ENCODE peak calls at places on chromosomes 4 and X, in eight cellular contexts. V is activated CD4-positive, alpha-beta T cell treated with anti-CD3 and anti-CD28 coated beads for 36 hours; Y is aorta; H is iPS DF 6.9; C is WTC11; O is stimulated activated CD4-positive, alpha-beta T cell treated with anti-CD3 and anti-CD28 coated beads, TNF-alpha, amount 100 ng/mL, for 1 hour; Z is PC-9; X is fibroblast of the conjunctiva. S is an unnamed sample.

GRCh38 chrX:131441033-131441432 is 102.8 kb upstream of the OR13H1 start:
- DNase-seq in Y (no peak), V (no peak), O (no peak), H (no peak), C (no peak), X (no peak), Z (peak), S (peak)

GRCh38 chr4:10521386-10521785 is 64.2 kb upstream of the ZNF518B start:
- DNase-seq in C (no peak), X (no peak), V (no peak), H (no peak), Z (no peak), Y (no peak), O (no peak), S (no peak)

GRCh38 chr4:25358515-25359275 is 18.4 kb upstream of the ANAPC4 start:
- DNase-seq in H (no peak), X (no peak), O (no peak), Y (no peak), Z (no peak), C (no peak), V (no peak), S (no peak)

GRCh38 chrX:96568088-96568487 is 116.6 kb upstream of the DIAPH2 start:
- DNase-seq in X (no peak), Y (no peak), Z (no peak), C (no peak), O (no peak), V (no peak), H (no peak), S (no peak)

GRCh38 chr4:38670939-38671593 is 7.1 kb downstream of the KLF3 start:
- DNase-seq in X (no peak), V (peak), O (no peak), Y (no peak), Z (peak), H (no peak), C (no peak), S (no peak)

GRCh38 chr4:5802565-5802964 is 90.3 kb downstream of the CRMP1 start:
- DNase-seq in O (no peak), C (no peak), Z (no peak), H (no peak), V (no peak), Y (no peak), X (no peak), S (no peak)

GRCh38 chrX:101774340-101774739 is 114.7 kb upstream of the ARMCX2 start:
- DNase-seq in Y (no peak), Z (no peak), V (no peak), C (no peak), O (no peak), X (no peak), H (no peak), S (no peak)

GRCh38 chr4:1393866-1394265 is 12.4 kb downstream of the NKX1-1 start:
- DNase-seq in O (no peak), X (no peak), C (peak), H (no peak), Z (no peak), V (no peak), Y (peak), S (no peak)

GRCh38 chrX:40805404-40805803 is 70.1 kb upstream of the MED14 start:
- DNase-seq in Y (no peak), C (no peak), O (no peak), X (no peak), Z (no peak), H (no peak), V (no peak), S (no peak)

GRCh38 chrX:11537141-11537540 is 128.6 kb downstream of the ARHGAP6 start:
- DNase-seq in O (no peak), Y (no peak), X (no peak), H (no peak), V (no peak), Z (no peak), C (no peak), S (no peak)

GRCh38 chr4:10611673-10612072 is 72.9 kb downstream of the CLNK start:
- DNase-seq in H (no peak), X (peak), O (no peak), C (no peak), Y (no peak), V (no peak), Z (peak), S (peak)

GRCh38 chr4:23770011-23770410 is 119.8 kb downstream of the PPARGC1A start:
- DNase-seq in V (no peak), O (no peak), Z (no peak), H (no peak), X (no peak), Y (no peak), C (no peak), S (no peak)

GRCh38 chrX:46547857-46548256 is 2.6 kb upstream of the ZNF674 start:
- DNase-seq in H (no peak), X (peak), O (no peak), C (no peak), Z (peak), Y (no peak), V (no peak), S (no peak)

GRCh38 chr4:142405021-142405991 is 440.8 kb downstream of the INPP4B start:
- DNase-seq in V (peak), H (no peak), C (no peak), O (no peak), X (peak), Z (no peak), Y (peak), S (no peak)

GRCh38 chr4:154854362-154854761 is 73.3 kb downstream of the RBM46 start:
- DNase-seq in O (no peak), Y (no peak), V (no peak), Z (no peak), X (peak), H (no peak), C (no peak), S (no peak)

GRCh38 chr4:8792491-8792890 is 79.1 kb downstream of the HMX1 start:
- DNase-seq in V (no peak), X (no peak), Y (no peak), H (no peak), C (no peak), Z (no peak), O (no peak), S (no peak)

GRCh38 chrX:150086371-150086770 is 148.1 kb upstream of the EOLA2 start:
- DNase-seq in H (no peak), C (no peak), Z (no peak), X (no peak), Y (no peak), V (no peak), O (no peak), S (no peak)

GRCh38 chrX:134377537-134377936 is 82.4 kb upstream of the HPRT1 start:
- DNase-seq in Y (no peak), C (no peak), V (peak), H (no peak), X (peak), O (no peak), Z (no peak), S (no peak)

GRCh38 chr4:128649575-128650205 is 159.8 kb upstream of the JADE1 start:
- DNase-seq in C (no peak), O (no peak), X (no peak), Y (no peak), Z (no peak), V (no peak), H (no peak), S (peak)

GRCh38 chr4:143587703-143588102 is 74.2 kb downstream of the SMARCA5 start:
- DNase-seq in V (no peak), Z (no peak), Y (no peak), H (no peak), C (no peak), X (no peak), O (no peak), S (no peak)

GRCh38 chr4:56727150-56727549 is 46.1 kb upstream of the HOPX start:
- DNase-seq in Z (no peak), X (no peak), H (peak), C (no peak), V (no peak), Y (no peak), O (no peak), S (no peak)

GRCh38 chr4:150593996-150594395 is 12.0 kb downstream of the MAB21L2 start:
- DNase-seq in V (no peak), Z (no peak), O (no peak), H (no peak), C (no peak), X (no peak), Y (no peak), S (no peak)

GRCh38 chrX:55057691-55058249 is 17.1 kb upstream of the PAGE2B start:
- DNase-seq in H (no peak), Z (no peak), Y (no peak), X (peak), C (peak), V (peak), O (no peak), S (peak)

GRCh38 chr4:77877167-77877566 is 14.5 kb downstream of the MRPL1 start:
- DNase-seq in X (no peak), O (no peak), H (no peak), C (no peak), Z (no peak), Y (no peak), V (no peak), S (no peak)

GRCh38 chrX:132652871-132653270 is 164.0 kb upstream of the MBNL3 start:
- DNase-seq in X (no peak), Z (no peak), H (no peak), C (no peak), Y (no peak), O (no peak), V (no peak), S (no peak)

GRCh38 chr4:170134821-170135220 is 45.1 kb upstream of the AADAT start:
- DNase-seq in H (no peak), C (no peak), O (no peak), Z (no peak), X (no peak), Y (no peak), V (no peak), S (no peak)

GRCh38 chr4:107034982-107035710 is 967 bp downstream of the DKK2 start:
- DNase-seq in O (no peak), Z (no peak), V (peak), C (peak), H (no peak), Y (peak), X (no peak), S (no peak)

GRCh38 chr4:3708103-3708510 is 58.1 kb upstream of the ADRA2C start:
- DNase-seq in O (no peak), X (no peak), C (no peak), H (no peak), V (no peak), Y (peak), Z (no peak), S (no peak)

GRCh38 chr4:86367577-86367976 is 7.7 kb upstream of the MAPK10 start:
- DNase-seq in O (no peak), H (no peak), X (peak), V (no peak), Z (no peak), Y (no peak), C (no peak), S (no peak)

GRCh38 chr4:173317003-173317402 is 17.2 kb downstream of the HMGB2 start:
- DNase-seq in O (no peak), H (no peak), X (no peak), C (peak), Z (no peak), Y (no peak), V (peak), S (no peak)

GRCh38 chrX:46595084-46595483 is 21.5 kb downstream of the CHST7 start:
- DNase-seq in Z (no peak), H (no peak), C (no peak), X (no peak), V (no peak), O (no peak), Y (no peak), S (no peak)

GRCh38 chr4:88963817-88964216 is 93.2 kb downstream of the FAM13A start:
- DNase-seq in V (no peak), X (peak), Z (peak), Y (no peak), O (no peak), C (no peak), H (no peak), S (peak)

GRCh38 chrX:85627363-85627762 is 247.9 kb upstream of the POF1B start:
- DNase-seq in Y (no peak), V (no peak), O (no peak), H (no peak), C (no peak), X (no peak), Z (no peak), S (no peak)

GRCh38 chr4:19239565-19239964 is 1012.1 kb upstream of the SLIT2 start:
- DNase-seq in X (no peak), V (no peak), Z (no peak), Y (no peak), H (no peak), O (no peak), C (no peak), S (no peak)

S was measured in LoVo.